ENCODE peak calls at places on chromosome 14, in six cellular contexts. G is upper lobe of left lung, O is ureter, J is Karpas-422, K is IMR-90, V is GM04504. S is an unnamed sample.

GRCh38 chr14:63266106-63266505 is 52.6 kb downstream of the GPHB5 start:
- DNase-seq in G (no peak), O (no peak), J (no peak), K (peak), V (no peak), S (no peak)

GRCh38 chr14:56351861-56352260 is 227.7 kb upstream of the TMEM260 start:
- DNase-seq in G (no peak), O (no peak), J (no peak), K (peak), V (peak), S (peak)

GRCh38 chr14:50082308-50082742 is 34.0 kb downstream of the VCPKMT start:
- DNase-seq in G (no peak), O (no peak), J (no peak), K (no peak), V (no peak), S (no peak)

GRCh38 chr14:55111122-55111705 is 17.8 kb upstream of the LGALS3 start:
- DNase-seq in G (no peak), O (no peak), J (no peak), K (no peak), V (no peak), S (no peak)

GRCh38 chr14:99271951-99272668 is at the start of gene BCL11B:
- DNase-seq in G (peak), O (peak), J (no peak), K (peak), V (peak), S (peak)

GRCh38 chr14:68695871-68696665 is 96.8 kb downstream of the ZFP36L1 start:
- DNase-seq in G (no peak), O (no peak), J (no peak), K (no peak), V (no peak), S (peak)

GRCh38 chr14:44791730-44792129 is 170.0 kb downstream of the KLHL28 start:
- DNase-seq in G (no peak), O (no peak), J (no peak), K (peak), V (no peak), S (peak)

GRCh38 chr14:66638688-66639087 is 130.7 kb downstream of the GPHN start:
- DNase-seq in G (no peak), O (no peak), J (no peak), K (peak), V (no peak), S (peak)

GRCh38 chr14:37588956-37589737 is 5.9 kb downstream of the FOXA1 start:
- DNase-seq in G (no peak), O (no peak), J (peak), K (no peak), V (no peak), S (peak)

GRCh38 chr14:85024931-85025330 is 505.0 kb upstream of the FLRT2 start:
- DNase-seq in G (no peak), O (no peak), J (no peak), K (no peak), V (peak), S (no peak)

GRCh38 chr14:90191154-90191553 is 65.2 kb upstream of the PSMC1 start:
- DNase-seq in G (no peak), O (no peak), J (no peak), K (no peak), V (no peak), S (no peak)

GRCh38 chr14:33646692-33647260 is 304.1 kb downstream of the EGLN3 start:
- DNase-seq in G (no peak), O (no peak), J (no peak), K (peak), V (no peak), S (no peak)

GRCh38 chr14:24172261-24172860 is 481 bp downstream of the REC8 start:
- DNase-seq in G (no peak), O (no peak), J (no peak), K (no peak), V (no peak), S (no peak)

GRCh38 chr14:29930283-29930682 is 2.6 kb upstream of the PRKD1 start:
- DNase-seq in G (no peak), O (no peak), J (no peak), K (peak), V (no peak), S (peak)

GRCh38 chr14:99564256-99564902 is 39.6 kb downstream of the CCDC85C start:
- DNase-seq in G (peak), O (peak), J (no peak), K (peak), V (peak), S (no peak)

GRCh38 chr14:77045570-77045890 is 17.0 kb upstream of the IRF2BPL start:
- DNase-seq in G (peak), O (no peak), J (no peak), K (no peak), V (no peak), S (no peak)

GRCh38 chr14:104305511-104306449 is 167.4 kb downstream of the KIF26A start:
- DNase-seq in G (no peak), O (no peak), J (no peak), K (no peak), V (no peak), S (no peak)

GRCh38 chr14:34985740-34986139 is 2.9 kb downstream of the SRP54 start:
- DNase-seq in G (no peak), O (no peak), J (no peak), K (no peak), V (no peak), S (no peak)

GRCh38 chr14:99566390-99567354 is 37.3 kb downstream of the CCDC85C start:
- DNase-seq in G (no peak), O (no peak), J (no peak), K (no peak), V (no peak), S (no peak)

GRCh38 chr14:49654511-49654910 is 19.5 kb upstream of the DNAAF2 start:
- DNase-seq in G (no peak), O (no peak), J (no peak), K (no peak), V (no peak), S (no peak)

GRCh38 chr14:24062216-24062980 is 9.0 kb upstream of the CPNE6 start:
- DNase-seq in G (no peak), O (no peak), J (no peak), K (no peak), V (no peak), S (no peak)

GRCh38 chr14:64953661-64954060 is 11.1 kb upstream of the GPX2 start:
- DNase-seq in G (no peak), O (no peak), J (no peak), K (no peak), V (no peak), S (no peak)

GRCh38 chr14:105144666-105145380 is 23.8 kb downstream of the JAG2 start:
- DNase-seq in G (no peak), O (no peak), J (no peak), K (no peak), V (no peak), S (no peak)

S was measured in RKO.